ENCODE peak calls at places on chromosomes 4 and X, in ten cellular contexts. S is WERI-Rb-1, R is ovary, Z is small intestine, O is mesendoderm, N is pancreas, F is cardiac muscle cell, B is sigmoid colon, Y is aorta, J is brain microvascular endothelial cell. K is an unnamed sample.

GRCh38 chr4:118740869-118741268 is 55.7 kb downstream of the METTL14 start:
- DNase-seq in S (no peak), R (no peak), Z (peak; percentile 8), O (no peak), N (no peak), F (peak; percentile 45), B (no peak), Y (no peak), J (no peak), K (no peak)

GRCh38 chr4:38313999-38314561 is 349.9 kb upstream of the KLF3 start:
- DNase-seq in S (no peak), R (no peak), Z (peak; percentile 89), O (no peak), N (no peak), F (peak; percentile 75), B (no peak), Y (no peak), J (peak; percentile 34), K (peak; percentile 71)

GRCh38 chrX:134626434-134626833 is 31.8 kb downstream of the PLAC1 start:
- DNase-seq in S (no peak), R (no peak), Z (no peak), O (no peak), N (no peak), F (no peak), B (no peak), Y (no peak), J (no peak), K (no peak)

GRCh38 chr4:155164705-155165104 is 43.7 kb upstream of the NPY2R start:
- DNase-seq in S (no peak), R (no peak), Z (no peak), O (no peak), N (no peak), F (no peak), B (no peak), Y (no peak), J (no peak), K (no peak)

GRCh38 chr4:107689912-107690587 is 30.0 kb downstream of the PAPSS1 start:
- DNase-seq in S (no peak), R (no peak), Z (no peak), O (no peak), N (no peak), F (peak; percentile 59), B (no peak), Y (no peak), J (peak; percentile 76), K (no peak)

GRCh38 chr4:119930546-119930945 is 136.1 kb downstream of the MAD2L1 start:
- DNase-seq in S (no peak), R (no peak), Z (no peak), O (no peak), N (no peak), F (no peak), B (no peak), Y (no peak), J (no peak), K (no peak)

GRCh38 chrX:130702867-130703707 is 199.9 kb downstream of the ENOX2 start:
- DNase-seq in S (no peak), R (no peak), Z (no peak), O (no peak), N (no peak), F (no peak), B (no peak), Y (no peak), J (no peak), K (no peak)

GRCh38 chr4:30959781-30960485 is 239.8 kb downstream of the PCDH7 start:
- DNase-seq in S (no peak), R (no peak), Z (no peak), O (no peak), N (no peak), F (no peak), B (no peak), Y (no peak), J (no peak), K (no peak)

GRCh38 chr4:24121395-24122175 is 231.7 kb upstream of the PPARGC1A start:
- DNase-seq in S (no peak), R (no peak), Z (no peak), O (peak; percentile 16), N (no peak), F (no peak), B (no peak), Y (no peak), J (no peak), K (no peak)

GRCh38 chrX:7996414-7996813 is 69.2 kb upstream of the PNPLA4 start:
- DNase-seq in S (peak; percentile 34), R (peak; percentile 20), Z (peak; percentile 31), O (peak; percentile 27), N (no peak), F (peak; percentile 46), B (no peak), Y (no peak), J (peak; percentile 32), K (peak; percentile 21)

GRCh38 chr4:186881521-186882220 is 158.0 kb upstream of the FAT1 start:
- DNase-seq in S (no peak), R (no peak), Z (no peak), O (no peak), N (no peak), F (peak; percentile 20), B (no peak), Y (no peak), J (peak; percentile 46), K (no peak)

GRCh38 chr4:147975902-147976301 is 244.0 kb downstream of the ARHGAP10 start:
- DNase-seq in S (no peak), R (no peak), Z (no peak), O (no peak), N (no peak), F (peak; percentile 16), B (no peak), Y (no peak), J (peak; percentile 54), K (no peak)

GRCh38 chr4:40482985-40483647 is 146.5 kb downstream of the RBM47 start:
- DNase-seq in S (peak; percentile 84), R (no peak), Z (no peak), O (peak; percentile 50), N (no peak), F (no peak), B (no peak), Y (no peak), J (no peak), K (no peak)

GRCh38 chrX:112784692-112785091 is 55.9 kb downstream of the AMOT start:
- DNase-seq in S (no peak), R (no peak), Z (no peak), O (no peak), N (no peak), F (no peak), B (no peak), Y (no peak), J (no peak), K (no peak)

GRCh38 chr4:179307297-179308136 is 1865.3 kb upstream of the AGA start:
- DNase-seq in S (peak; percentile 48), R (no peak), Z (peak; percentile 24), O (peak; percentile 71), N (no peak), F (peak; percentile 10), B (no peak), Y (no peak), J (peak; percentile 40), K (peak; percentile 16)

GRCh38 chr4:169079942-169080827 is 70.1 kb upstream of the CBR4 start:
- DNase-seq in S (no peak), R (peak; percentile 52), Z (peak; percentile 37), O (no peak), N (no peak), F (peak; percentile 88), B (peak; percentile 62), Y (peak; percentile 73), J (peak; percentile 77), K (no peak)

GRCh38 chrX:132636080-132636479 is 147.2 kb upstream of the MBNL3 start:
- DNase-seq in S (no peak), R (no peak), Z (no peak), O (no peak), N (no peak), F (peak; percentile 11), B (no peak), Y (no peak), J (no peak), K (no peak)

DNA sequence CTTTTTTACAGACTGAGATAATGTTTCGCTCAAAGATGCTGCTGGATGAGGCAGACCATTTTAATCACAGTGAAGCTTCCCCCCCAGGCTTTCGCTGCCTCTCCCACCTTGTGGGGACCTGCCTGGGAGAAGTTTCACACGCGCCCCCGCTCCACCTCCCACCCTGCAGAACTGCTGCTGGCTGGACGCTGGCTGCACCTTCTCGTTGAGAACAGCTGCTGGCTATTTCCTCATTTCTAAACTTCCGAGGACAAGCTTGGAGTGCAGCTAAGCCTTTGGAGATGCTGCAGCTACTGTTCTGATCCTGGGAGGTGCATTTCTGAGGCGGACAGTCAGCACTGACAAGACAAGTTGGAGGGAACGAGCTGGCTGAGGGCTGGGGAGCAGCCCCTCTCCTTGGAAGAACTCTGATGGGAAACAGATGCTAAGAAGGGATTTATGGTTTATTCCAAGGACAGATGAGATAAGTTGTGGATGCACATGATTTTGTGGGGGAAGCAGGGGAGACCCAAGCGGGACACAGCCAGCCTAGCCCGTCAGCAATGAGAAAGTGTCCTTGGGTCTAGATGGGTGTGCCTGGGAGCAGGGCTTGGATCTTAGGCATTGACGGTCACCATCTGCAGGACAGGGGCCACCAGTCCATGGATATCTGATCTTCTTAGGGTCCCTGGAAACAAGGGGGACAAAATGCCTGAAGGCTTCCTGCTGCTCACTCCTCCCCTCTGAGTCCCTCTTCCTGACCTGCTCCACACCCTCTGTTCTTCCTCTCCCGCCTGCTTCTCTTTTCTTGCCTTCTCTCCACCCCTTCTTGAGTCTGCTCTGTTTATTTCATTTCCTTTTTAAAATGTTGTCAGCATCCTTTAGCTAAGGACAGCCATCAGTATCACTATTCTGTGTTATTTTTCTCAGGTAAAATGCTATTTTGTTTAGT is 298.2 kb downstream of the RAPGEF2 start:
- DNase-seq in S (peak; percentile 23), R (no peak), Z (no peak), O (no peak), N (no peak), F (peak; percentile 38), B (no peak), Y (no peak), J (peak; percentile 46), K (no peak)
- H3K4me3 ChIP-seq in S (no peak overlapping the region), R (no peak overlapping the region), Z (no peak overlapping the region), O (no peak overlapping the region), N (no peak overlapping the region), F (no peak overlapping the region), B (no peak overlapping the region), Y (no peak overlapping the region), J (no peak overlapping the region), K (no peak overlapping the region)

GRCh38 chr4:8850074-8850829 is 21.4 kb downstream of the HMX1 start:
- DNase-seq in S (no peak), R (no peak), Z (no peak), O (no peak), N (peak; percentile 43), F (no peak), B (peak; percentile 50), Y (peak; percentile 46), J (no peak), K (no peak)
- H3K27me3 ChIP-seq in S (no peaks in the 10 kb centered on the region), R (no peaks in the 10 kb centered on the region), Z (no peaks in the 10 kb centered on the region), O (no peaks in the 10 kb centered on the region), N (peaks cover 16% of the 10 kb centered on the region), F (peaks cover 69% of the 10 kb centered on the region), B (no peaks in the 10 kb centered on the region), Y (no peaks in the 10 kb centered on the region), J (peaks cover 17% of the 10 kb centered on the region), K (peaks cover 51% of the 10 kb centered on the region)

GRCh38 chr4:153530284-153530995 is 64.3 kb downstream of the TMEM131L start:
- DNase-seq in S (no peak), R (no peak), Z (no peak), O (no peak), N (no peak), F (no peak), B (no peak), Y (no peak), J (no peak), K (no peak)
- H3K4me3 ChIP-seq in S (no peak overlapping the region), R (no peak overlapping the region), Z (no peak overlapping the region), O (no peak overlapping the region), N (no peak overlapping the region), F (no peak overlapping the region), B (no peak overlapping the region), Y (no peak overlapping the region), J (no peak overlapping the region), K (no peak overlapping the region)

GRCh38 chrX:25296850-25297249 is 281.1 kb upstream of the ARX start:
- DNase-seq in S (no peak), R (no peak), Z (no peak), O (no peak), N (no peak), F (no peak), B (no peak), Y (no peak), J (no peak), K (no peak)
- H3K27me3 ChIP-seq in S (no peaks in the 10 kb centered on the region), R (no peaks in the 10 kb centered on the region), Z (no peaks in the 10 kb centered on the region), O (no peaks in the 10 kb centered on the region), N (peaks cover 4% of the 10 kb centered on the region), F (no peaks in the 10 kb centered on the region), B (no peaks in the 10 kb centered on the region), Y (no peaks in the 10 kb centered on the region), J (no peaks in the 10 kb centered on the region), K (no peaks in the 10 kb centered on the region)